ENCODE peak calls at places on chromosome 9, in nine cellular contexts. N is fibroblast of pulmonary artery, X is colonic mucosa, E is glutamatergic neuron, O is GM13976, T is psoas muscle, Z is Calu3, R is HCT116, C is HL-60. I is an unnamed sample.
A peak's percentile ranks its signal among the peaks of the same experiment; 100 is the strongest.

GRCh38 chr9:129875181-129875611 is 39.9 kb downstream of the USP20 start:
- DNase-seq in N (no peak), R (no peak), T (peak; percentile 49), O (no peak), X (no peak), C (no peak), E (peak; percentile 65), Z (no peak), I (no peak)

GRCh38 chr9:135043345-135043744 is 44.1 kb upstream of the OLFM1 start:
- DNase-seq in C (no peak), T (no peak), X (no peak), E (peak; percentile 1), Z (no peak), R (no peak), O (no peak), N (no peak), I (no peak)

GRCh38 chr9:16414451-16414850 is 456.0 kb downstream of the BNC2 start:
- DNase-seq in X (no peak), R (no peak), O (no peak), Z (no peak), C (no peak), T (no peak), N (no peak), E (no peak), I (peak; percentile 51)

GRCh38 chr9:95552814-95553546 is 36.2 kb upstream of the PTCH1 start:
- DNase-seq in E (peak; percentile 28), Z (no peak), X (no peak), N (peak; percentile 45), T (peak; percentile 76), C (no peak), O (no peak), R (no peak), I (peak; percentile 63)

GRCh38 chr9:114263853-114264510 is 58.9 kb upstream of the ORM1 start:
- DNase-seq in T (no peak), X (no peak), N (no peak), O (no peak), Z (peak; percentile 9), E (peak; percentile 44), R (no peak), C (no peak), I (peak; percentile 27)

GRCh38 chr9:120892748-120893584 is 16.0 kb upstream of the PHF19 start:
- DNase-seq in E (no peak), O (peak; percentile 74), C (peak; percentile 72), R (no peak), X (no peak), N (peak; percentile 80), Z (no peak), T (no peak), I (peak; percentile 34)

GRCh38 chr9:121288874-121289553 is 21.1 kb downstream of the GSN start:
- DNase-seq in Z (peak; percentile 58), N (peak; percentile 88), X (peak; percentile 70), R (no peak), E (no peak), T (peak; percentile 72), C (peak; percentile 84), O (no peak), I (peak; percentile 66)

GRCh38 chr9:105064248-105065118 is 136.5 kb upstream of the ABCA1 start:
- DNase-seq in R (no peak), O (no peak), C (peak; percentile 76), N (peak; percentile 98), E (peak; percentile 91), Z (peak; percentile 61), X (peak; percentile 90), T (peak; percentile 97), I (peak; percentile 99)

GRCh38 chr9:6566409-6567139 is 79.0 kb downstream of the GLDC start:
- DNase-seq in Z (peak; percentile 47), E (no peak), T (no peak), O (no peak), C (no peak), R (peak; percentile 95), X (no peak), N (peak; percentile 97), I (peak; percentile 94)

GRCh38 chr9:6247266-6247665 is 31.7 kb downstream of the IL33 start:
- DNase-seq in E (no peak), X (no peak), T (no peak), O (no peak), Z (no peak), C (no peak), R (no peak), N (peak; percentile 39), I (peak; percentile 51)

GRCh38 chr9:4079906-4080305 is 220.0 kb downstream of the GLIS3 start:
- DNase-seq in E (no peak), Z (no peak), T (no peak), X (no peak), O (no peak), R (no peak), N (no peak), C (no peak), I (no peak)

GRCh38 chr9:133349965-133350624 is 2.1 kb downstream of the RPL7A start:
- DNase-seq in O (no peak), C (no peak), N (no peak), R (no peak), Z (no peak), E (no peak), T (no peak), X (no peak), I (no peak)

GRCh38 chr9:133346021-133346713 is 1.8 kb downstream of the MED22 start:
- DNase-seq in Z (no peak), N (no peak), O (no peak), X (no peak), E (no peak), T (no peak), C (no peak), R (no peak), I (no peak)

GRCh38 chr9:133348763-133349573 is 950 bp downstream of the RPL7A start:
- DNase-seq in O (no peak), Z (no peak), R (no peak), C (no peak), E (no peak), X (no peak), N (no peak), T (no peak), I (no peak)

GRCh38 chr9:133347515-133347984 is 381 bp downstream of the MED22 start:
- DNase-seq in Z (peak; percentile 21), N (peak; percentile 39), C (no peak), E (peak; percentile 45), O (peak; percentile 79), T (no peak), R (no peak), X (peak; percentile 47), I (peak; percentile 33)

DNA sequence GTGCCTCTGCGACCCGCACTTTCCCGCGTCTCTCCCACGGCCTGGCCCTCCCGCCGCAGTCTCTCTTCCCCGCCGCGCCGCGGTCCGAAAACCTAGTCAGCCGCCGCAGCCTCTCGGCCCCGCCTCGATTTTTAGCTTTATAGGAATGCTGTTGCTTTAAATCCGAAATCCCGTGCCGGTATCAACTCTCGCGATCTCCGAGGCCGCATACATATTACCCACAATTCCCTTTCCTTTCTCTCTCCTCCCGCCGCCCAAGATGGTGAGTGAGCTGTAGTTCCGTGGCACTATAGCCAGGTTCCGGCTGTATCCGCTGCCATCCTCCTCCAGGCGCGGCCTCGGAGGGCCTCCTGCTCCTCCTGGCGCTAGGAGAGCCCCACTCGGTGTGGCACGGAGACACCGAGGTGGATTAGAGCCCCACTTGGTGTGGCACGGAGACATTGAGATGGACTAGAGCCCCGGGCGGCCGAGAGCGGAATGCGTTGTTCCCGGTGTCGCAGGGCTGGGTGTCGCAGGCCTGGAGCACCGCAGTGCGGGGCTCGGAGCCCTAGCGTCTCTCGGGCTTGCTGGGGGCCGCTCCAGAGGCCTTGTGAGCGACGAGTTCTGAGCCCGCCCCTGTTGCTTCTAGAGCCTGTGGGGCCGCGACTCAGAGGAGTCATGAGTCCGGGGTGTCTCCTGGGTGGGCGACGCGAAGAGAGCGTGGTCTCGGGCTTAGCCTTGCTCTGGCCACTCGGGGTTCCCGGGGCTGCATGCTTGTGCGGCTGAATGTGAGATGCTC is at the start of the genes MED22 and RPL7A:
- DNase-seq in N (peak; percentile 98), E (peak; percentile 91), Z (peak; percentile 81), T (peak; percentile 95), C (peak; percentile 95), R (peak; percentile 93), O (peak; percentile 96), X (peak; percentile 95), I (peak; percentile 97)
- TF ChIP-seq CTCF in N (no peak), E (no peak), Z (no peak), T (no peak), C (no peak), R (no peak), O (no peak), X (no peak), I (peak; percentile 13)

GRCh38 chr9:89974582-89974981 is 369.8 kb downstream of the GADD45G start:
- DNase-seq in R (no peak), E (no peak), T (no peak), Z (no peak), X (no peak), O (no peak), C (no peak), N (no peak), I (no peak)
- TF ChIP-seq CTCF in R (no peak), E (no peak), T (no peak), Z (no peak), X (no peak), O (no peak), C (no peak), N (no peak), I (no peak)

GRCh38 chr9:83988411-83988810 is 7.8 kb downstream of the RMI1 start:
- DNase-seq in N (no peak), E (no peak), Z (no peak), X (no peak), C (no peak), T (no peak), R (no peak), O (no peak), I (no peak)

GRCh38 chr9:83991355-83991754 is 10.8 kb downstream of the RMI1 start:
- DNase-seq in T (no peak), O (no peak), N (no peak), X (no peak), C (no peak), E (no peak), R (no peak), Z (no peak), I (no peak)

GRCh38 chr9:83992901-83993300 is 12.3 kb downstream of the RMI1 start:
- DNase-seq in R (no peak), T (no peak), O (no peak), X (no peak), N (no peak), C (no peak), Z (no peak), E (no peak), I (no peak)

GRCh38 chr9:83996126-83996525 is 15.5 kb downstream of the RMI1 start:
- DNase-seq in X (no peak), Z (no peak), R (no peak), T (no peak), O (no peak), E (no peak), C (no peak), N (no peak), I (no peak)

GRCh38 chr9:83992407-83992806 is 11.8 kb downstream of the RMI1 start:
- DNase-seq in E (no peak), Z (no peak), X (no peak), O (no peak), R (no peak), C (no peak), T (no peak), N (no peak), I (no peak)
- TF ChIP-seq CTCF in E (no peak), Z (no peak), X (no peak), O (no peak), R (peak; percentile 32), C (no peak), T (no peak), N (no peak), I (no peak)

DNA sequence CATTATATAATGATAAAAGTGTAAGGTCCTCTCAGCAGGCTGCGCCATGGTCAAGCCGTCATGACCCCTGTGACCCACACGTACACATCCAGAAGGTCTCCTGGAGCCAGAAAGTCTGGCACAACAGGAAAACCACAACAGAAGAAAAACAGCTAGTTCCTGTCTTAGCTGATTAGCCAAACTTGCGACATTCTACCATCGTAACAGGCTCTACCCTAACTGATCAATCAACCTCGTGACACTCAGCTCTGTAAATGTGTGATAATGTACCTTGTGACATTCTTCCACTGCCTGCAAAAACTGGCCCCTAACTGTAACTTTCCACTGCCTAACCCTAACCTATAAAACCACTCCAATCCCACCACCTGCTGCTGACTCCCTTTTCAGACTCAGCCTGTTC is 316.4 kb upstream of the TUSC1 start:
- DNase-seq in N (no peak), R (no peak), T (no peak), E (no peak), Z (no peak), O (no peak), C (peak; percentile 74), X (no peak), I (no peak)
- TF ChIP-seq CTCF in N (no peak), R (no peak), T (no peak), E (no peak), Z (no peak), O (no peak), C (no peak), X (no peak), I (no peak)